ENCODE peak calls at places on chromosomes 1 and 21, in seven cellular contexts. One of them, this sample, is unnamed.

GRCh38 chr1:228334226-228334935 is 72.3 kb downstream of the TRIM11 start:
- DNase-seq in HTR-8/SVneo: no peak
- DNase-seq in stimulated activated CD8-positive, alpha-beta memory T cell treated with anti-CD3 and anti-CD28 coated beads, Interleukin-12 subunit alpha, Interleukin-12 subunit beta, amount 100 ng/mL, for 4 hours: no peak
- DNase-seq in endodermal cell: peak
- DNase-seq in IMR-90: no peak
- DNase-seq in GM23248: no peak
- DNase-seq in activated CD8-positive, alpha-beta T cell treated with anti-CD3 and anti-CD28 coated beads for 36 hours: no peak
- DNase-seq in this sample: no peak

GRCh38 chr1:158527190-158527815 is 26.9 kb downstream of the OR6Y1 start:
- DNase-seq in activated CD8-positive, alpha-beta T cell treated with anti-CD3 and anti-CD28 coated beads for 36 hours: peak
- DNase-seq in HTR-8/SVneo: no peak
- DNase-seq in GM23248: peak
- DNase-seq in IMR-90: peak
- DNase-seq in stimulated activated CD8-positive, alpha-beta memory T cell treated with anti-CD3 and anti-CD28 coated beads, Interleukin-12 subunit alpha, Interleukin-12 subunit beta, amount 100 ng/mL, for 4 hours: no peak
- DNase-seq in endodermal cell: no peak
- DNase-seq in this sample: peak

GRCh38 chr1:58528518-58528917 is 18.0 kb downstream of the OMA1 start:
- DNase-seq in HTR-8/SVneo: peak
- DNase-seq in stimulated activated CD8-positive, alpha-beta memory T cell treated with anti-CD3 and anti-CD28 coated beads, Interleukin-12 subunit alpha, Interleukin-12 subunit beta, amount 100 ng/mL, for 4 hours: no peak
- DNase-seq in GM23248: peak
- DNase-seq in endodermal cell: no peak
- DNase-seq in activated CD8-positive, alpha-beta T cell treated with anti-CD3 and anti-CD28 coated beads for 36 hours: no peak
- DNase-seq in IMR-90: peak
- DNase-seq in this sample: no peak

GRCh38 chr1:18132022-18132706 is 24.6 kb downstream of the IGSF21 start:
- DNase-seq in HTR-8/SVneo: no peak
- DNase-seq in stimulated activated CD8-positive, alpha-beta memory T cell treated with anti-CD3 and anti-CD28 coated beads, Interleukin-12 subunit alpha, Interleukin-12 subunit beta, amount 100 ng/mL, for 4 hours: no peak
- DNase-seq in IMR-90: no peak
- DNase-seq in endodermal cell: no peak
- DNase-seq in GM23248: no peak
- DNase-seq in activated CD8-positive, alpha-beta T cell treated with anti-CD3 and anti-CD28 coated beads for 36 hours: no peak
- DNase-seq in this sample: no peak

GRCh38 chr1:205998457-205999241 is 4.5 kb downstream of the RAB7B start:
- DNase-seq in stimulated activated CD8-positive, alpha-beta memory T cell treated with anti-CD3 and anti-CD28 coated beads, Interleukin-12 subunit alpha, Interleukin-12 subunit beta, amount 100 ng/mL, for 4 hours: no peak
- DNase-seq in activated CD8-positive, alpha-beta T cell treated with anti-CD3 and anti-CD28 coated beads for 36 hours: no peak
- DNase-seq in GM23248: no peak
- DNase-seq in endodermal cell: peak
- DNase-seq in HTR-8/SVneo: no peak
- DNase-seq in IMR-90: no peak
- DNase-seq in this sample: no peak

GRCh38 chr1:212475151-212475550 is 42.4 kb downstream of the NENF start:
- DNase-seq in activated CD8-positive, alpha-beta T cell treated with anti-CD3 and anti-CD28 coated beads for 36 hours: no peak
- DNase-seq in IMR-90: no peak
- DNase-seq in HTR-8/SVneo: no peak
- DNase-seq in endodermal cell: no peak
- DNase-seq in GM23248: no peak
- DNase-seq in stimulated activated CD8-positive, alpha-beta memory T cell treated with anti-CD3 and anti-CD28 coated beads, Interleukin-12 subunit alpha, Interleukin-12 subunit beta, amount 100 ng/mL, for 4 hours: no peak
- DNase-seq in this sample: no peak

GRCh38 chr1:224201336-224201735 is 18.3 kb downstream of the DEGS1 start:
- DNase-seq in GM23248: peak
- DNase-seq in HTR-8/SVneo: no peak
- DNase-seq in IMR-90: no peak
- DNase-seq in stimulated activated CD8-positive, alpha-beta memory T cell treated with anti-CD3 and anti-CD28 coated beads, Interleukin-12 subunit alpha, Interleukin-12 subunit beta, amount 100 ng/mL, for 4 hours: no peak
- DNase-seq in activated CD8-positive, alpha-beta T cell treated with anti-CD3 and anti-CD28 coated beads for 36 hours: no peak
- DNase-seq in endodermal cell: no peak
- DNase-seq in this sample: no peak

GRCh38 chr1:183116416-183116815 is 69.6 kb upstream of the LAMC2 start:
- DNase-seq in GM23248: no peak
- DNase-seq in HTR-8/SVneo: no peak
- DNase-seq in endodermal cell: no peak
- DNase-seq in activated CD8-positive, alpha-beta T cell treated with anti-CD3 and anti-CD28 coated beads for 36 hours: no peak
- DNase-seq in IMR-90: no peak
- DNase-seq in stimulated activated CD8-positive, alpha-beta memory T cell treated with anti-CD3 and anti-CD28 coated beads, Interleukin-12 subunit alpha, Interleukin-12 subunit beta, amount 100 ng/mL, for 4 hours: no peak
- DNase-seq in this sample: no peak

GRCh38 chr1:9653195-9653782 is 1.8 kb downstream of the PIK3CD start:
- DNase-seq in activated CD8-positive, alpha-beta T cell treated with anti-CD3 and anti-CD28 coated beads for 36 hours: peak
- DNase-seq in IMR-90: no peak
- DNase-seq in HTR-8/SVneo: no peak
- DNase-seq in endodermal cell: no peak
- DNase-seq in stimulated activated CD8-positive, alpha-beta memory T cell treated with anti-CD3 and anti-CD28 coated beads, Interleukin-12 subunit alpha, Interleukin-12 subunit beta, amount 100 ng/mL, for 4 hours: no peak
- DNase-seq in GM23248: no peak
- DNase-seq in this sample: no peak

GRCh38 chr1:16078925-16079656 is 5.6 kb upstream of the FAM131C start:
- DNase-seq in GM23248: peak
- DNase-seq in IMR-90: peak
- DNase-seq in endodermal cell: peak
- DNase-seq in stimulated activated CD8-positive, alpha-beta memory T cell treated with anti-CD3 and anti-CD28 coated beads, Interleukin-12 subunit alpha, Interleukin-12 subunit beta, amount 100 ng/mL, for 4 hours: peak
- DNase-seq in activated CD8-positive, alpha-beta T cell treated with anti-CD3 and anti-CD28 coated beads for 36 hours: peak
- DNase-seq in HTR-8/SVneo: peak
- DNase-seq in this sample: peak

GRCh38 chr1:184158911-184159701 is 107.6 kb downstream of the TSEN15 start:
- DNase-seq in IMR-90: no peak
- DNase-seq in stimulated activated CD8-positive, alpha-beta memory T cell treated with anti-CD3 and anti-CD28 coated beads, Interleukin-12 subunit alpha, Interleukin-12 subunit beta, amount 100 ng/mL, for 4 hours: no peak
- DNase-seq in HTR-8/SVneo: no peak
- DNase-seq in GM23248: peak
- DNase-seq in endodermal cell: no peak
- DNase-seq in activated CD8-positive, alpha-beta T cell treated with anti-CD3 and anti-CD28 coated beads for 36 hours: no peak
- DNase-seq in this sample: no peak

GRCh38 chr1:31672988-31673387 is 28.3 kb upstream of the PEF1 start:
- DNase-seq in IMR-90: no peak
- DNase-seq in HTR-8/SVneo: no peak
- DNase-seq in endodermal cell: no peak
- DNase-seq in stimulated activated CD8-positive, alpha-beta memory T cell treated with anti-CD3 and anti-CD28 coated beads, Interleukin-12 subunit alpha, Interleukin-12 subunit beta, amount 100 ng/mL, for 4 hours: no peak
- DNase-seq in activated CD8-positive, alpha-beta T cell treated with anti-CD3 and anti-CD28 coated beads for 36 hours: no peak
- DNase-seq in GM23248: no peak
- DNase-seq in this sample: no peak

GRCh38 chr1:183287191-183287675 is 101.2 kb downstream of the LAMC2 start:
- DNase-seq in IMR-90: peak
- DNase-seq in endodermal cell: peak
- DNase-seq in activated CD8-positive, alpha-beta T cell treated with anti-CD3 and anti-CD28 coated beads for 36 hours: no peak
- DNase-seq in GM23248: peak
- DNase-seq in stimulated activated CD8-positive, alpha-beta memory T cell treated with anti-CD3 and anti-CD28 coated beads, Interleukin-12 subunit alpha, Interleukin-12 subunit beta, amount 100 ng/mL, for 4 hours: no peak
- DNase-seq in HTR-8/SVneo: no peak
- DNase-seq in this sample: no peak

GRCh38 chr1:164602480-164603093 is 43.6 kb downstream of the PBX1 start:
- DNase-seq in activated CD8-positive, alpha-beta T cell treated with anti-CD3 and anti-CD28 coated beads for 36 hours: no peak
- DNase-seq in IMR-90: peak
- DNase-seq in stimulated activated CD8-positive, alpha-beta memory T cell treated with anti-CD3 and anti-CD28 coated beads, Interleukin-12 subunit alpha, Interleukin-12 subunit beta, amount 100 ng/mL, for 4 hours: no peak
- DNase-seq in endodermal cell: peak
- DNase-seq in HTR-8/SVneo: peak
- DNase-seq in GM23248: peak
- DNase-seq in this sample: peak

GRCh38 chr1:201127755-201128455 is 921 bp upstream of the ASCL5 start:
- DNase-seq in activated CD8-positive, alpha-beta T cell treated with anti-CD3 and anti-CD28 coated beads for 36 hours: no peak
- DNase-seq in GM23248: peak
- DNase-seq in endodermal cell: no peak
- DNase-seq in stimulated activated CD8-positive, alpha-beta memory T cell treated with anti-CD3 and anti-CD28 coated beads, Interleukin-12 subunit alpha, Interleukin-12 subunit beta, amount 100 ng/mL, for 4 hours: no peak
- DNase-seq in IMR-90: peak
- DNase-seq in HTR-8/SVneo: no peak
- DNase-seq in this sample: no peak

GRCh38 chr1:108719654-108720435 is 7.1 kb downstream of the FNDC7 start:
- DNase-seq in IMR-90: peak
- DNase-seq in activated CD8-positive, alpha-beta T cell treated with anti-CD3 and anti-CD28 coated beads for 36 hours: no peak
- DNase-seq in endodermal cell: no peak
- DNase-seq in stimulated activated CD8-positive, alpha-beta memory T cell treated with anti-CD3 and anti-CD28 coated beads, Interleukin-12 subunit alpha, Interleukin-12 subunit beta, amount 100 ng/mL, for 4 hours: no peak
- DNase-seq in GM23248: peak
- DNase-seq in HTR-8/SVneo: peak
- DNase-seq in this sample: no peak

GRCh38 chr1:26584022-26584485 is 54.5 kb downstream of the RPS6KA1 start:
- DNase-seq in stimulated activated CD8-positive, alpha-beta memory T cell treated with anti-CD3 and anti-CD28 coated beads, Interleukin-12 subunit alpha, Interleukin-12 subunit beta, amount 100 ng/mL, for 4 hours: no peak
- DNase-seq in HTR-8/SVneo: no peak
- DNase-seq in endodermal cell: peak
- DNase-seq in GM23248: peak
- DNase-seq in IMR-90: no peak
- DNase-seq in activated CD8-positive, alpha-beta T cell treated with anti-CD3 and anti-CD28 coated beads for 36 hours: peak
- DNase-seq in this sample: no peak

GRCh38 chr21:43619856-43620255 is 39.4 kb downstream of the HSF2BP start:
- DNase-seq in GM23248: no peak
- DNase-seq in HTR-8/SVneo: no peak
- DNase-seq in IMR-90: no peak
- DNase-seq in endodermal cell: no peak
- DNase-seq in activated CD8-positive, alpha-beta T cell treated with anti-CD3 and anti-CD28 coated beads for 36 hours: no peak
- DNase-seq in stimulated activated CD8-positive, alpha-beta memory T cell treated with anti-CD3 and anti-CD28 coated beads, Interleukin-12 subunit alpha, Interleukin-12 subunit beta, amount 100 ng/mL, for 4 hours: no peak
- DNase-seq in this sample: no peak

GRCh38 chr1:182687361-182687760 is 3.0 kb upstream of the RGS8 start:
- DNase-seq in IMR-90: no peak
- DNase-seq in stimulated activated CD8-positive, alpha-beta memory T cell treated with anti-CD3 and anti-CD28 coated beads, Interleukin-12 subunit alpha, Interleukin-12 subunit beta, amount 100 ng/mL, for 4 hours: no peak
- DNase-seq in HTR-8/SVneo: no peak
- DNase-seq in GM23248: no peak
- DNase-seq in endodermal cell: no peak
- DNase-seq in activated CD8-positive, alpha-beta T cell treated with anti-CD3 and anti-CD28 coated beads for 36 hours: no peak
- DNase-seq in this sample: no peak

GRCh38 chr1:223747838-223748335 is 35.5 kb downstream of the CAPN2 start:
- DNase-seq in stimulated activated CD8-positive, alpha-beta memory T cell treated with anti-CD3 and anti-CD28 coated beads, Interleukin-12 subunit alpha, Interleukin-12 subunit beta, amount 100 ng/mL, for 4 hours: no peak
- DNase-seq in IMR-90: peak
- DNase-seq in HTR-8/SVneo: no peak
- DNase-seq in endodermal cell: no peak
- DNase-seq in activated CD8-positive, alpha-beta T cell treated with anti-CD3 and anti-CD28 coated beads for 36 hours: no peak
- DNase-seq in GM23248: peak
- DNase-seq in this sample: no peak

GRCh38 chr1:50268049-50268448 is 155.2 kb downstream of the DMRTA2 start:
- DNase-seq in endodermal cell: peak
- DNase-seq in stimulated activated CD8-positive, alpha-beta memory T cell treated with anti-CD3 and anti-CD28 coated beads, Interleukin-12 subunit alpha, Interleukin-12 subunit beta, amount 100 ng/mL, for 4 hours: no peak
- DNase-seq in HTR-8/SVneo: no peak
- DNase-seq in GM23248: peak
- DNase-seq in activated CD8-positive, alpha-beta T cell treated with anti-CD3 and anti-CD28 coated beads for 36 hours: peak
- DNase-seq in IMR-90: no peak
- DNase-seq in this sample: no peak

GRCh38 chr1:114152211-114153050 is 1.2 kb downstream of the SYT6 start:
- DNase-seq in IMR-90: peak
- DNase-seq in activated CD8-positive, alpha-beta T cell treated with anti-CD3 and anti-CD28 coated beads for 36 hours: no peak
- DNase-seq in HTR-8/SVneo: no peak
- DNase-seq in GM23248: peak
- DNase-seq in stimulated activated CD8-positive, alpha-beta memory T cell treated with anti-CD3 and anti-CD28 coated beads, Interleukin-12 subunit alpha, Interleukin-12 subunit beta, amount 100 ng/mL, for 4 hours: no peak
- DNase-seq in endodermal cell: peak
- DNase-seq in this sample: peak

GRCh38 chr1:117060441-117061317 is 553 bp downstream of the TTF2 start:
- DNase-seq in IMR-90: peak
- DNase-seq in activated CD8-positive, alpha-beta T cell treated with anti-CD3 and anti-CD28 coated beads for 36 hours: peak
- DNase-seq in GM23248: peak
- DNase-seq in endodermal cell: no peak
- DNase-seq in HTR-8/SVneo: no peak
- DNase-seq in stimulated activated CD8-positive, alpha-beta memory T cell treated with anti-CD3 and anti-CD28 coated beads, Interleukin-12 subunit alpha, Interleukin-12 subunit beta, amount 100 ng/mL, for 4 hours: no peak
- DNase-seq in this sample: peak

GRCh38 chr21:26965567-26966359 is 1.1 kb downstream of the ADAMTS5 start:
- DNase-seq in GM23248: peak
- DNase-seq in activated CD8-positive, alpha-beta T cell treated with anti-CD3 and anti-CD28 coated beads for 36 hours: peak
- DNase-seq in endodermal cell: peak
- DNase-seq in HTR-8/SVneo: no peak
- DNase-seq in IMR-90: peak
- DNase-seq in stimulated activated CD8-positive, alpha-beta memory T cell treated with anti-CD3 and anti-CD28 coated beads, Interleukin-12 subunit alpha, Interleukin-12 subunit beta, amount 100 ng/mL, for 4 hours: no peak
- DNase-seq in this sample: no peak

GRCh38 chr21:36783612-36784383 is 84.9 kb downstream of the SIM2 start:
- DNase-seq in stimulated activated CD8-positive, alpha-beta memory T cell treated with anti-CD3 and anti-CD28 coated beads, Interleukin-12 subunit alpha, Interleukin-12 subunit beta, amount 100 ng/mL, for 4 hours: no peak
- DNase-seq in GM23248: peak
- DNase-seq in endodermal cell: no peak
- DNase-seq in activated CD8-positive, alpha-beta T cell treated with anti-CD3 and anti-CD28 coated beads for 36 hours: no peak
- DNase-seq in HTR-8/SVneo: peak
- DNase-seq in IMR-90: peak
- DNase-seq in this sample: no peak

GRCh38 chr1:244835276-244836134 is at the start of gene COX20:
- DNase-seq in HTR-8/SVneo: peak
- DNase-seq in GM23248: peak
- DNase-seq in activated CD8-positive, alpha-beta T cell treated with anti-CD3 and anti-CD28 coated beads for 36 hours: peak
- DNase-seq in IMR-90: peak
- DNase-seq in endodermal cell: peak
- DNase-seq in stimulated activated CD8-positive, alpha-beta memory T cell treated with anti-CD3 and anti-CD28 coated beads, Interleukin-12 subunit alpha, Interleukin-12 subunit beta, amount 100 ng/mL, for 4 hours: peak
- DNase-seq in this sample: peak

GRCh38 chr1:16208270-16208987 is 4.0 kb downstream of the ARHGEF19 start:
- DNase-seq in activated CD8-positive, alpha-beta T cell treated with anti-CD3 and anti-CD28 coated beads for 36 hours: no peak
- DNase-seq in HTR-8/SVneo: no peak
- DNase-seq in stimulated activated CD8-positive, alpha-beta memory T cell treated with anti-CD3 and anti-CD28 coated beads, Interleukin-12 subunit alpha, Interleukin-12 subunit beta, amount 100 ng/mL, for 4 hours: no peak
- DNase-seq in endodermal cell: no peak
- DNase-seq in IMR-90: peak
- DNase-seq in GM23248: peak
- DNase-seq in this sample: no peak

GRCh38 chr1:2402420-2402819 is 9.9 kb downstream of the PEX10 start:
- DNase-seq in activated CD8-positive, alpha-beta T cell treated with anti-CD3 and anti-CD28 coated beads for 36 hours: no peak
- DNase-seq in stimulated activated CD8-positive, alpha-beta memory T cell treated with anti-CD3 and anti-CD28 coated beads, Interleukin-12 subunit alpha, Interleukin-12 subunit beta, amount 100 ng/mL, for 4 hours: no peak
- DNase-seq in HTR-8/SVneo: no peak
- DNase-seq in endodermal cell: no peak
- DNase-seq in IMR-90: no peak
- DNase-seq in GM23248: no peak
- DNase-seq in this sample: no peak

GRCh38 chr21:18155508-18156193 is 89.0 kb upstream of the CHODL start:
- DNase-seq in activated CD8-positive, alpha-beta T cell treated with anti-CD3 and anti-CD28 coated beads for 36 hours: no peak
- DNase-seq in HTR-8/SVneo: peak
- DNase-seq in stimulated activated CD8-positive, alpha-beta memory T cell treated with anti-CD3 and anti-CD28 coated beads, Interleukin-12 subunit alpha, Interleukin-12 subunit beta, amount 100 ng/mL, for 4 hours: no peak
- DNase-seq in IMR-90: no peak
- DNase-seq in GM23248: no peak
- DNase-seq in endodermal cell: no peak
- DNase-seq in this sample: no peak

GRCh38 chr1:156598731-156599432 is 2.4 kb downstream of the GPATCH4 start:
- DNase-seq in stimulated activated CD8-positive, alpha-beta memory T cell treated with anti-CD3 and anti-CD28 coated beads, Interleukin-12 subunit alpha, Interleukin-12 subunit beta, amount 100 ng/mL, for 4 hours: no peak
- DNase-seq in GM23248: no peak
- DNase-seq in IMR-90: no peak
- DNase-seq in HTR-8/SVneo: no peak
- DNase-seq in endodermal cell: no peak
- DNase-seq in activated CD8-positive, alpha-beta T cell treated with anti-CD3 and anti-CD28 coated beads for 36 hours: no peak
- DNase-seq in this sample: no peak

This sample was measured in NCI-H526.